ENCODE peak calls at places on chromosomes 1 and 21, in four cellular contexts. L, T, K and I are unnamed samples.

GRCh38 chr1:14254184-14254583 is 344.3 kb upstream of the KAZN start:
- DNase-seq in L (no peak), T (no peak), K (no peak), I (no peak)

GRCh38 chr1:89843279-89844121 is 22.7 kb downstream of the LRRC8D start:
- DNase-seq in L (peak; percentile 83), T (peak; percentile 79), K (peak; percentile 79), I (peak; percentile 72)

GRCh38 chr1:162876751-162877150 is 15.8 kb upstream of the CCDC190 start:
- DNase-seq in L (no peak), T (no peak), K (no peak), I (no peak)

GRCh38 chr1:59814180-59814900 is 409 bp upstream of the HOOK1 start:
- DNase-seq in L (peak; percentile 95), T (peak; percentile 95), K (peak; percentile 95), I (peak; percentile 93)

GRCh38 chr1:108502624-108503023 is 52.5 kb downstream of the NBPF6 start:
- DNase-seq in L (no peak), T (no peak), K (no peak), I (no peak)

GRCh38 chr1:214282696-214283225 is 1.8 kb downstream of the SMYD2 start:
- DNase-seq in L (no peak), T (no peak), K (no peak), I (no peak)

GRCh38 chr1:8823295-8823664 is 5.8 kb upstream of the RERE start:
- DNase-seq in L (no peak), T (no peak), K (no peak), I (no peak)

GRCh38 chr1:215201301-215201700 is 118.8 kb downstream of the KCNK2 start:
- DNase-seq in L (no peak), T (no peak), K (no peak), I (no peak)

GRCh38 chr1:202274611-202275010 is 67.1 kb downstream of the UBE2T start:
- DNase-seq in L (peak; percentile 46), T (peak; percentile 39), K (no peak), I (peak; percentile 52)

GRCh38 chr1:216332003-216332402 is 91.2 kb downstream of the USH2A start:
- DNase-seq in L (no peak), T (no peak), K (no peak), I (no peak)

GRCh38 chr1:11285883-11286734 is 13.1 kb downstream of the UBIAD1 start:
- DNase-seq in L (no peak), T (no peak), K (peak; percentile 11), I (no peak)

GRCh38 chr1:215005656-215006335 is 76.7 kb upstream of the KCNK2 start:
- DNase-seq in L (no peak), T (no peak), K (no peak), I (no peak)

GRCh38 chr1:42162181-42162580 is 2.4 kb downstream of the GUCA2A start:
- DNase-seq in L (no peak), T (no peak), K (no peak), I (no peak)

GRCh38 chr1:154787171-154787570 is 82.9 kb downstream of the KCNN3 start:
- DNase-seq in L (no peak), T (no peak), K (no peak), I (no peak)

GRCh38 chr1:233470738-233471499 is 143.0 kb upstream of the KCNK1 start:
- DNase-seq in L (no peak), T (no peak), K (no peak), I (no peak)

GRCh38 chr1:214292317-214292716 is 11.4 kb downstream of the SMYD2 start:
- DNase-seq in L (no peak), T (no peak), K (no peak), I (no peak)

DNA sequence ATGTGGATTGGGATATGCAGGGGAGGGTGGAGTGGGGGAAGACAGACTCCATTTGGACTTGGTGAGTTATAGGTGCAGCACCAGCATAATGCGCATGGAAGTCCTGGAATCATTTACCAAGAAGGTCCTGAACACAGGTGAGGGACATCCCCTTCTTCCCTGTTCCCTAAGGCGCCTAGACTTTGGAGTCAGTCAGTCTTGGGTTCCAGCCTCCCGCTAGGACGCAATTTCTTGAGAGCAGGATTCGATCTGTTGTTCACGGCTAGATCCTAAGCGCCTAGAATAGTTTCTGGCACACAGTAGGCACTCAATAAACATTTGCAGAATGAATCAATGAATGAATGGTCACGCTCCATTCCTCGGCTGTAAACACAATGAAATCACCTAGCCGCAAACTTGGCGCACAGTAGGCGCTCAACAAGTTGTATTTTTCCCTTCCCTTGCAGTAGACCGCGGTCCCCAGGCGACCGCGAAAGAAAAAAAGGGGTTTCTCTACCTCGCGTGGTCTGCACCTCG is 1.0 kb upstream of the AK4 start:
- DNase-seq in L (no peak), T (no peak), K (no peak), I (no peak)
- H3K4me3 ChIP-seq in L (peak overlapping the region; percentile 69), T (peak overlapping the region; percentile 71), K (peak overlapping the region; percentile 51), I (peak overlapping the region; percentile 59)

DNA sequence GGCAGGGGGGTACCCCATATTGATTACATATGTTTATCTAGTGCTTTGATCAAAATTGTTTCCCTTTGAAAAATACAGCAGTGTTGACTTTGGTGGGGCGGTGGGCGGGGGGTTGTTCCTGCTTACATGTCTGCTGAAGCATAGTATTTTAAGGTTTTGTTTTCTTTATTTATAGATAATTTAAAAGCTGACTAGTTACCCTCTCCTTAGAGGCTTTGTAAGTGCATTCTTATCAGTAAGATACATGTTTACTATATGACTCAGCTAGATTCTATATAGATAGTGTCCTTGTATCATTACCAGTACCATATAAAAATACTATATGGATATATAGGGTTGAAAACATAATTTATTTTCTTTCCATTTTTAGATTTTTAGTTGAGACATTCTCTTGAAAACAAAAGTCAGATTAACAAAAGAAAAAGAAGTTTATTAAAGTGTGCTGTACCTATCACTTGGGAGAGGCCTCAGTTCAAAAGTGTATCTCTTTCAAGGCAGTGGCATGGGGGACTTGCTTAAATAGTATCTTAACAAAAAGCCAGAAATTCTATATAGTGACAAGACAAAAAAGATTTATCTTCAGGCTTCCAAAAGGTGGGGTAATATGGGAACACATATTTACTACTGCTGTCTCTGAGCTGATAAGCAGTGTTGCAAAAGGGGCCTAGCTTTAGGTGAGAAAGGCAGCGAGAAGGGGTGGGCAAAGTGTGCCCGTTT is 79.0 kb downstream of the HS2ST1 start:
- DNase-seq in L (no peak), T (no peak), K (no peak), I (no peak)
- H3K27ac ChIP-seq in L (peak overlapping the region; percentile 57), T (no peak overlapping the region), K (no peak overlapping the region), I (no peak overlapping the region)

GRCh38 chr1:32107742-32108661 is at the start of gene KPNA6:
- DNase-seq in L (peak; percentile 93), T (peak; percentile 80), K (peak; percentile 94), I (peak; percentile 84)
- TF ChIP-seq CTCF in L (no peak), T (no peak), K (no peak), I (no peak)

DNA sequence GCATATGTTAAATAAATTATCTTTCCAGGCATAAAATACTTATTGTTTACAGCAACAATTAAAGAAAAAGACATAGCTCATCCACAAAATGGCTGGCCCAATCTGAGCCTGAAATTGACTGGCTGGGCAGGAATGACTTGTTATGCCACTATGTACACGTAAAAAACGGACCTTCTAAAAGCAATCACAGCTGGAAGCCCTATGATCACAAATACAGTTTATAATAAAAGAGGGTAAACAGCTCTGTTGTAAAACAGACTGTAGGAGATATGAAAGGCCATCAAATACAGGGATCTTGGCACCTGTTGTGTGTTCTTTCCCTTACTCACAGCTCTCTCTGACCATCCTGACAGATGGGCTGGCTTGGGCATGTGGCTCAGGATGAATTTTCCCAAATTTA is 70.5 kb upstream of the DMRTA2 start:
- DNase-seq in L (no peak), T (no peak), K (no peak), I (no peak)
- H3K4me3 ChIP-seq in L (no peak overlapping the region), T (no peak overlapping the region), K (no peak overlapping the region), I (no peak overlapping the region)

GRCh38 chr1:206782448-206782847 is 10.2 kb upstream of the IL10 start:
- DNase-seq in L (no peak), T (no peak), K (no peak), I (no peak)

GRCh38 chr1:206783506-206783905 is 11.2 kb upstream of the IL10 start:
- DNase-seq in L (no peak), T (no peak), K (no peak), I (no peak)

GRCh38 chr1:206786212-206786886 is 14.1 kb upstream of the IL10 start:
- DNase-seq in L (no peak), T (no peak), K (no peak), I (no peak)

GRCh38 chr1:206785366-206785765 is 13.1 kb upstream of the IL10 start:
- DNase-seq in L (no peak), T (no peak), K (no peak), I (no peak)

DNA sequence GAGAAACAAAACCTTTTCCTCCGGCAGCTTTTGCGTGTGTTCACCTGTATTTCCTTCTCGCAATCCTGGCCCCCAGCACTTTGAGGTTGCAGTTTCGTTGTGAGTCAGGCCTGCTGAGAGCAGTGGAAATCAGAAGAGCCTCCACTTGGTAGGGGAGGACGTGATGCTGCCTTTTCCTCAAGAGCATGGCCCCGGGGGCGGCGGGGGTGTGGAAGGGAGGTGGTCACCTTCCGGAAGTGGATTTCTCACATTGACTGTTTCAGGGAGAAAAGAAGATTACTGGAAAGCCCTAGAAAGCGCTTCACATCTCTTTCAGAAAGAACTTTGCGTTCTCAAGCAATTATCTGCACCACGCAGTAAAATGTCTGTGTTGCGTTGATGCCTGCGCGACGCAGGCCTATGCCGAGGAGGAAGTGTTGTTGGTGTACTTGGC is 12.2 kb upstream of the IL10 start:
- DNase-seq in L (no peak), T (no peak), K (no peak), I (no peak)
- H3K27ac ChIP-seq in L (no peak overlapping the region), T (no peak overlapping the region), K (no peak overlapping the region), I (no peak overlapping the region)

DNA sequence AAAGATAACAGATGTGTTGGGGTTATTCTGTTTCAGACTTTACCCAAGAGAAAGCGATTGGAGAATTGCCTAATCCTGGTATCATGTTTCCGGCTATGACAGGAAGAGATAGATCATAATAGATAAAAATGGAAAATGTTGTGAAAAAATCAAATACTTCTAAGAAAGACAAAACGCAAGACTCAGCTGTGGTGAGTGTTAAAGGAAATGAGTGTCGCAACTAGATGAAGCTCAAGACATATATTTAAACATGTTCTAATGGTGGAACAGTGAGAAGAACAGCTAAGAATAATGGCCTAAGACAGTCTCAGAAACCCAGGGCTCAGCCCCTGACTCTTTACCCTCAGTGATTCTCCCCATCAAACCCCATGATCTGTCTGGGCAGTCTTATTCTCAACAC is 426.7 kb upstream of the RUNX1 start:
- DNase-seq in L (no peak), T (no peak), K (no peak), I (no peak)
- TF ChIP-seq CTCF in L (no peak), T (no peak), K (no peak), I (no peak)

GRCh38 chr1:99646885-99647284 is 972 bp downstream of the PALMD start:
- DNase-seq in L (no peak), T (no peak), K (no peak), I (no peak)
- H3K4me3 ChIP-seq in L (peak overlapping the region; percentile 24), T (peak overlapping the region; percentile 61), K (no peak overlapping the region), I (no peak overlapping the region)

GRCh38 chr1:234856719-234857310 is 246.8 kb upstream of the IRF2BP2 start:
- DNase-seq in L (no peak), T (no peak), K (no peak), I (no peak)
- H3K27ac ChIP-seq in L (no peak overlapping the region), T (no peak overlapping the region), K (no peak overlapping the region), I (no peak overlapping the region)